ENCODE peak calls at places on chromosome 19, in seven cellular contexts. N, Q, L, O, C, H and T are unnamed samples.

GRCh38 chr19:47095707-47096704 is 17.6 kb downstream of the ZC3H4 start:
- DNase-seq in N (no peak), Q (peak), L (no peak), O (no peak), C (no peak), H (peak), T (no peak)

GRCh38 chr19:50829801-50830200 is 3.6 kb downstream of the KLK15 start:
- DNase-seq in N (no peak), Q (no peak), L (no peak), O (no peak), C (no peak), H (peak), T (no peak)

GRCh38 chr19:42353341-42354015 is 28.0 kb downstream of the MEGF8 start:
- DNase-seq in N (no peak), Q (no peak), L (no peak), O (no peak), C (no peak), H (no peak), T (no peak)

GRCh38 chr19:31110331-31110730 is 238.9 kb downstream of the TSHZ3 start:
- DNase-seq in N (no peak), Q (no peak), L (no peak), O (no peak), C (no peak), H (peak), T (no peak)

GRCh38 chr19:49339364-49340068 is 4.3 kb downstream of the CD37 start:
- DNase-seq in N (no peak), Q (peak), L (peak), O (no peak), C (no peak), H (peak), T (peak)

GRCh38 chr19:19554074-19555023 is 16.3 kb downstream of the CILP2 start:
- DNase-seq in N (no peak), Q (no peak), L (peak), O (peak), C (peak), H (peak), T (no peak)

GRCh38 chr19:19448238-19448544 is 42.7 kb downstream of the GATAD2A start:
- DNase-seq in N (no peak), Q (no peak), L (no peak), O (no peak), C (no peak), H (no peak), T (no peak)

GRCh38 chr19:2084993-2085720 is 11.0 kb downstream of the MOB3A start:
- DNase-seq in N (no peak), Q (no peak), L (peak), O (peak), C (peak), H (peak), T (no peak)

GRCh38 chr19:33676999-33677665 is 55.4 kb downstream of the CHST8 start:
- DNase-seq in N (no peak), Q (no peak), L (no peak), O (no peak), C (no peak), H (no peak), T (no peak)

GRCh38 chr19:4347521-4347920 is 4.2 kb downstream of the MPND start:
- DNase-seq in N (no peak), Q (no peak), L (no peak), O (no peak), C (no peak), H (no peak), T (no peak)

GRCh38 chr19:2233601-2234280 is 2.4 kb downstream of the PLEKHJ1 start:
- DNase-seq in N (no peak), Q (no peak), L (no peak), O (no peak), C (no peak), H (no peak), T (no peak)